ENCODE peak calls at places on chromosomes 4 and X, in four cellular contexts. One of them, this sample, is unnamed.

GRCh38 chr4:87030606-87031441 is 96.0 kb downstream of the AFF1 start:
- DNase-seq in choroid plexus epithelial cell: peak; percentile 60
- DNase-seq in endothelial cell: no peak
- DNase-seq in progenitor cell of endocrine pancreas: no peak
- DNase-seq in this sample: no peak

GRCh38 chr4:105741548-105741947 is 33.0 kb downstream of the GSTCD start:
- DNase-seq in choroid plexus epithelial cell: peak; percentile 37
- DNase-seq in endothelial cell: no peak
- DNase-seq in progenitor cell of endocrine pancreas: no peak
- DNase-seq in this sample: no peak

GRCh38 chr4:101337688-101338087 is 9.6 kb downstream of the PPP3CA start:
- DNase-seq in choroid plexus epithelial cell: peak; percentile 66
- DNase-seq in endothelial cell: no peak
- DNase-seq in progenitor cell of endocrine pancreas: no peak
- DNase-seq in this sample: no peak

GRCh38 chr4:33715996-33716395 is 2528.3 kb downstream of the ARAP2 start:
- DNase-seq in choroid plexus epithelial cell: peak; percentile 98
- DNase-seq in endothelial cell: no peak
- DNase-seq in progenitor cell of endocrine pancreas: no peak
- DNase-seq in this sample: no peak

GRCh38 chrX:131791608-131792355 is 231.3 kb upstream of the STK26 start:
- DNase-seq in choroid plexus epithelial cell: no peak
- DNase-seq in endothelial cell: no peak
- DNase-seq in progenitor cell of endocrine pancreas: no peak
- DNase-seq in this sample: no peak

GRCh38 chr4:189806506-189806905 is 134.2 kb upstream of the FRG1 start:
- DNase-seq in choroid plexus epithelial cell: no peak
- DNase-seq in endothelial cell: no peak
- DNase-seq in progenitor cell of endocrine pancreas: no peak
- DNase-seq in this sample: no peak

GRCh38 chrX:126723881-126724280 is 95.6 kb upstream of the PRR32 start:
- DNase-seq in choroid plexus epithelial cell: no peak
- DNase-seq in endothelial cell: no peak
- DNase-seq in progenitor cell of endocrine pancreas: no peak
- DNase-seq in this sample: no peak

GRCh38 chr4:3813151-3813905 is 47.1 kb downstream of the ADRA2C start:
- DNase-seq in choroid plexus epithelial cell: no peak
- DNase-seq in endothelial cell: no peak
- DNase-seq in progenitor cell of endocrine pancreas: no peak
- DNase-seq in this sample: no peak

GRCh38 chrX:101385795-101386541 is at the start of gene BTK:
- DNase-seq in choroid plexus epithelial cell: no peak
- DNase-seq in endothelial cell: no peak
- DNase-seq in progenitor cell of endocrine pancreas: no peak
- DNase-seq in this sample: no peak

GRCh38 chrX:17374619-17375360 is at the start of gene NHS:
- DNase-seq in choroid plexus epithelial cell: peak; percentile 70
- DNase-seq in endothelial cell: peak; percentile 64
- DNase-seq in progenitor cell of endocrine pancreas: peak; percentile 86
- DNase-seq in this sample: peak; percentile 70

GRCh38 chrX:45598841-45599240 is 398.2 kb upstream of the DIPK2B start:
- DNase-seq in choroid plexus epithelial cell: peak; percentile 88
- DNase-seq in endothelial cell: no peak
- DNase-seq in progenitor cell of endocrine pancreas: no peak
- DNase-seq in this sample: no peak

GRCh38 chr4:87839309-87839946 is 6.7 kb downstream of the MEPE start:
- DNase-seq in choroid plexus epithelial cell: peak; percentile 73
- DNase-seq in endothelial cell: no peak
- DNase-seq in progenitor cell of endocrine pancreas: no peak
- DNase-seq in this sample: peak; percentile 12

GRCh38 chrX:46770817-46771163 is 11.9 kb upstream of the SLC9A7 start:
- DNase-seq in choroid plexus epithelial cell: peak; percentile 88
- DNase-seq in endothelial cell: no peak
- DNase-seq in progenitor cell of endocrine pancreas: no peak
- DNase-seq in this sample: no peak

GRCh38 chr4:153530284-153530995 is 64.3 kb downstream of the TMEM131L start:
- DNase-seq in choroid plexus epithelial cell: no peak
- DNase-seq in endothelial cell: no peak
- DNase-seq in progenitor cell of endocrine pancreas: no peak
- DNase-seq in this sample: no peak

GRCh38 chr4:6448476-6449170 is 23.8 kb downstream of the PPP2R2C start:
- DNase-seq in choroid plexus epithelial cell: no peak
- DNase-seq in endothelial cell: no peak
- DNase-seq in progenitor cell of endocrine pancreas: no peak
- DNase-seq in this sample: no peak

GRCh38 chr4:22048326-22048725 is 99.8 kb upstream of the KCNIP4 start:
- DNase-seq in choroid plexus epithelial cell: no peak
- DNase-seq in endothelial cell: no peak
- DNase-seq in progenitor cell of endocrine pancreas: no peak
- DNase-seq in this sample: no peak

GRCh38 chr4:183118585-183118984 is 19.5 kb downstream of the WWC2 start:
- DNase-seq in choroid plexus epithelial cell: peak; percentile 88
- DNase-seq in endothelial cell: no peak
- DNase-seq in progenitor cell of endocrine pancreas: no peak
- DNase-seq in this sample: peak; percentile 66

GRCh38 chr4:7267829-7268228 is 75.5 kb downstream of the SORCS2 start:
- DNase-seq in choroid plexus epithelial cell: no peak
- DNase-seq in endothelial cell: no peak
- DNase-seq in progenitor cell of endocrine pancreas: no peak
- DNase-seq in this sample: no peak

GRCh38 chr4:55853484-55854046 is at the start of gene EXOC1:
- DNase-seq in choroid plexus epithelial cell: peak; percentile 96
- DNase-seq in endothelial cell: peak; percentile 98
- DNase-seq in progenitor cell of endocrine pancreas: peak; percentile 93
- DNase-seq in this sample: peak; percentile 89

GRCh38 chr4:165874072-165874798 is 1.2 kb downstream of the TLL1 start:
- DNase-seq in choroid plexus epithelial cell: no peak
- DNase-seq in endothelial cell: peak; percentile 38
- DNase-seq in progenitor cell of endocrine pancreas: no peak
- DNase-seq in this sample: peak; percentile 20

GRCh38 chr4:25795566-25796454 is 67.0 kb downstream of the SEL1L3 start:
- DNase-seq in choroid plexus epithelial cell: peak; percentile 78
- DNase-seq in endothelial cell: no peak
- DNase-seq in progenitor cell of endocrine pancreas: no peak
- DNase-seq in this sample: peak; percentile 79

GRCh38 chrX:12360991-12361598 is 222.8 kb downstream of the FRMPD4 start:
- DNase-seq in choroid plexus epithelial cell: no peak
- DNase-seq in endothelial cell: no peak
- DNase-seq in progenitor cell of endocrine pancreas: no peak
- DNase-seq in this sample: no peak

GRCh38 chr4:43607400-43607799 is 714.9 kb downstream of the GRXCR1 start:
- DNase-seq in choroid plexus epithelial cell: no peak
- DNase-seq in endothelial cell: no peak
- DNase-seq in progenitor cell of endocrine pancreas: no peak
- DNase-seq in this sample: no peak

GRCh38 chr4:94545296-94545695 is 93.6 kb downstream of the PDLIM5 start:
- DNase-seq in choroid plexus epithelial cell: peak; percentile 81
- DNase-seq in endothelial cell: no peak
- DNase-seq in progenitor cell of endocrine pancreas: no peak
- DNase-seq in this sample: no peak